ENCODE peak calls at places on chromosome 20, in nine cellular contexts. One of them, this sample, is unnamed.

GRCh38 chr20:2838170-2838797 is 2.2 kb downstream of the PCED1A start:
- DNase-seq in iris pigment epithelial cell: no peak
- DNase-seq in fibroblast of the aortic adventitia: no peak
- DNase-seq in nephron progenitor cell: no peak
- DNase-seq in activated CD8-positive, alpha-beta memory T cell treated with anti-CD3 and anti-CD28 coated beads, Interleukin-2, amount 10 ng/mL, durations not matched to agents 7 days and 5 days: no peak
- DNase-seq in GDM1: no peak
- DNase-seq in stimulated activated CD8-positive, alpha-beta memory T cell treated with anti-CD3 and anti-CD28 coated beads, Interleukin-7, amount 100 ng/mL, for 1 hour: no peak
- DNase-seq in H54: no peak
- DNase-seq in effector CD4-positive, alpha-beta T cell: no peak
- DNase-seq in this sample: no peak

GRCh38 chr20:1754749-1755148 is 97.2 kb upstream of the SIRPG start:
- DNase-seq in iris pigment epithelial cell: no peak
- DNase-seq in fibroblast of the aortic adventitia: no peak
- DNase-seq in nephron progenitor cell: no peak
- DNase-seq in activated CD8-positive, alpha-beta memory T cell treated with anti-CD3 and anti-CD28 coated beads, Interleukin-2, amount 10 ng/mL, durations not matched to agents 7 days and 5 days: no peak
- DNase-seq in GDM1: no peak
- DNase-seq in stimulated activated CD8-positive, alpha-beta memory T cell treated with anti-CD3 and anti-CD28 coated beads, Interleukin-7, amount 100 ng/mL, for 1 hour: no peak
- DNase-seq in H54: no peak
- DNase-seq in effector CD4-positive, alpha-beta T cell: no peak
- DNase-seq in this sample: no peak

GRCh38 chr20:36275011-36275410 is 31.1 kb upstream of the DLGAP4 start:
- DNase-seq in iris pigment epithelial cell: no peak
- DNase-seq in fibroblast of the aortic adventitia: no peak
- DNase-seq in nephron progenitor cell: no peak
- DNase-seq in activated CD8-positive, alpha-beta memory T cell treated with anti-CD3 and anti-CD28 coated beads, Interleukin-2, amount 10 ng/mL, durations not matched to agents 7 days and 5 days: no peak
- DNase-seq in GDM1: no peak
- DNase-seq in stimulated activated CD8-positive, alpha-beta memory T cell treated with anti-CD3 and anti-CD28 coated beads, Interleukin-7, amount 100 ng/mL, for 1 hour: no peak
- DNase-seq in H54: no peak
- DNase-seq in effector CD4-positive, alpha-beta T cell: no peak
- DNase-seq in this sample: no peak

GRCh38 chr20:18004389-18005031 is 35.7 kb downstream of the MGME1 start:
- DNase-seq in iris pigment epithelial cell: peak
- DNase-seq in fibroblast of the aortic adventitia: peak
- DNase-seq in nephron progenitor cell: no peak
- DNase-seq in activated CD8-positive, alpha-beta memory T cell treated with anti-CD3 and anti-CD28 coated beads, Interleukin-2, amount 10 ng/mL, durations not matched to agents 7 days and 5 days: no peak
- DNase-seq in GDM1: no peak
- DNase-seq in stimulated activated CD8-positive, alpha-beta memory T cell treated with anti-CD3 and anti-CD28 coated beads, Interleukin-7, amount 100 ng/mL, for 1 hour: no peak
- DNase-seq in H54: no peak
- DNase-seq in effector CD4-positive, alpha-beta T cell: no peak
- DNase-seq in this sample: no peak

GRCh38 chr20:11217322-11217989 is 543.7 kb upstream of the JAG1 start:
- DNase-seq in iris pigment epithelial cell: peak
- DNase-seq in fibroblast of the aortic adventitia: peak
- DNase-seq in nephron progenitor cell: no peak
- DNase-seq in activated CD8-positive, alpha-beta memory T cell treated with anti-CD3 and anti-CD28 coated beads, Interleukin-2, amount 10 ng/mL, durations not matched to agents 7 days and 5 days: no peak
- DNase-seq in GDM1: peak
- DNase-seq in stimulated activated CD8-positive, alpha-beta memory T cell treated with anti-CD3 and anti-CD28 coated beads, Interleukin-7, amount 100 ng/mL, for 1 hour: no peak
- DNase-seq in H54: no peak
- DNase-seq in effector CD4-positive, alpha-beta T cell: no peak
- DNase-seq in this sample: peak

GRCh38 chr20:24651171-24651972 is 181.9 kb downstream of the SYNDIG1 start:
- DNase-seq in iris pigment epithelial cell: peak
- DNase-seq in fibroblast of the aortic adventitia: peak
- DNase-seq in nephron progenitor cell: no peak
- DNase-seq in activated CD8-positive, alpha-beta memory T cell treated with anti-CD3 and anti-CD28 coated beads, Interleukin-2, amount 10 ng/mL, durations not matched to agents 7 days and 5 days: no peak
- DNase-seq in GDM1: no peak
- DNase-seq in stimulated activated CD8-positive, alpha-beta memory T cell treated with anti-CD3 and anti-CD28 coated beads, Interleukin-7, amount 100 ng/mL, for 1 hour: no peak
- DNase-seq in H54: peak
- DNase-seq in effector CD4-positive, alpha-beta T cell: no peak
- DNase-seq in this sample: peak

GRCh38 chr20:5480824-5481600 is 164.3 kb upstream of the PROKR2 start:
- DNase-seq in iris pigment epithelial cell: peak
- DNase-seq in fibroblast of the aortic adventitia: no peak
- DNase-seq in nephron progenitor cell: no peak
- DNase-seq in activated CD8-positive, alpha-beta memory T cell treated with anti-CD3 and anti-CD28 coated beads, Interleukin-2, amount 10 ng/mL, durations not matched to agents 7 days and 5 days: no peak
- DNase-seq in GDM1: no peak
- DNase-seq in stimulated activated CD8-positive, alpha-beta memory T cell treated with anti-CD3 and anti-CD28 coated beads, Interleukin-7, amount 100 ng/mL, for 1 hour: no peak
- DNase-seq in H54: no peak
- DNase-seq in effector CD4-positive, alpha-beta T cell: no peak
- DNase-seq in this sample: no peak

GRCh38 chr20:46784450-46785127 is 75.1 kb downstream of the SLC2A10 start:
- DNase-seq in iris pigment epithelial cell: peak
- DNase-seq in fibroblast of the aortic adventitia: peak
- DNase-seq in nephron progenitor cell: no peak
- DNase-seq in activated CD8-positive, alpha-beta memory T cell treated with anti-CD3 and anti-CD28 coated beads, Interleukin-2, amount 10 ng/mL, durations not matched to agents 7 days and 5 days: no peak
- DNase-seq in GDM1: no peak
- DNase-seq in stimulated activated CD8-positive, alpha-beta memory T cell treated with anti-CD3 and anti-CD28 coated beads, Interleukin-7, amount 100 ng/mL, for 1 hour: no peak
- DNase-seq in H54: peak
- DNase-seq in effector CD4-positive, alpha-beta T cell: no peak
- DNase-seq in this sample: peak

GRCh38 chr20:25289886-25290597 is 42.2 kb downstream of the PYGB start:
- DNase-seq in iris pigment epithelial cell: no peak
- DNase-seq in fibroblast of the aortic adventitia: no peak
- DNase-seq in nephron progenitor cell: no peak
- DNase-seq in activated CD8-positive, alpha-beta memory T cell treated with anti-CD3 and anti-CD28 coated beads, Interleukin-2, amount 10 ng/mL, durations not matched to agents 7 days and 5 days: no peak
- DNase-seq in GDM1: no peak
- DNase-seq in stimulated activated CD8-positive, alpha-beta memory T cell treated with anti-CD3 and anti-CD28 coated beads, Interleukin-7, amount 100 ng/mL, for 1 hour: no peak
- DNase-seq in H54: no peak
- DNase-seq in effector CD4-positive, alpha-beta T cell: no peak
- DNase-seq in this sample: no peak

GRCh38 chr20:32792316-32792715 is 27.4 kb upstream of the MAPRE1 start:
- DNase-seq in iris pigment epithelial cell: peak
- DNase-seq in fibroblast of the aortic adventitia: no peak
- DNase-seq in nephron progenitor cell: peak
- DNase-seq in activated CD8-positive, alpha-beta memory T cell treated with anti-CD3 and anti-CD28 coated beads, Interleukin-2, amount 10 ng/mL, durations not matched to agents 7 days and 5 days: no peak
- DNase-seq in GDM1: no peak
- DNase-seq in stimulated activated CD8-positive, alpha-beta memory T cell treated with anti-CD3 and anti-CD28 coated beads, Interleukin-7, amount 100 ng/mL, for 1 hour: no peak
- DNase-seq in H54: no peak
- DNase-seq in effector CD4-positive, alpha-beta T cell: peak
- DNase-seq in this sample: peak

GRCh38 chr20:8523684-8524083 is 391.6 kb downstream of the PLCB1 start:
- DNase-seq in iris pigment epithelial cell: peak
- DNase-seq in fibroblast of the aortic adventitia: no peak
- DNase-seq in nephron progenitor cell: no peak
- DNase-seq in activated CD8-positive, alpha-beta memory T cell treated with anti-CD3 and anti-CD28 coated beads, Interleukin-2, amount 10 ng/mL, durations not matched to agents 7 days and 5 days: no peak
- DNase-seq in GDM1: no peak
- DNase-seq in stimulated activated CD8-positive, alpha-beta memory T cell treated with anti-CD3 and anti-CD28 coated beads, Interleukin-7, amount 100 ng/mL, for 1 hour: no peak
- DNase-seq in H54: no peak
- DNase-seq in effector CD4-positive, alpha-beta T cell: no peak
- DNase-seq in this sample: peak

GRCh38 chr20:40868568-40869223 is 159.9 kb upstream of the TOP1 start:
- DNase-seq in iris pigment epithelial cell: peak
- DNase-seq in fibroblast of the aortic adventitia: peak
- DNase-seq in nephron progenitor cell: no peak
- DNase-seq in activated CD8-positive, alpha-beta memory T cell treated with anti-CD3 and anti-CD28 coated beads, Interleukin-2, amount 10 ng/mL, durations not matched to agents 7 days and 5 days: no peak
- DNase-seq in GDM1: no peak
- DNase-seq in stimulated activated CD8-positive, alpha-beta memory T cell treated with anti-CD3 and anti-CD28 coated beads, Interleukin-7, amount 100 ng/mL, for 1 hour: no peak
- DNase-seq in H54: no peak
- DNase-seq in effector CD4-positive, alpha-beta T cell: no peak
- DNase-seq in this sample: peak

GRCh38 chr20:41138527-41139226 is 1.3 kb downstream of the PLCG1 start:
- DNase-seq in iris pigment epithelial cell: peak
- DNase-seq in fibroblast of the aortic adventitia: peak
- DNase-seq in nephron progenitor cell: peak
- DNase-seq in activated CD8-positive, alpha-beta memory T cell treated with anti-CD3 and anti-CD28 coated beads, Interleukin-2, amount 10 ng/mL, durations not matched to agents 7 days and 5 days: peak
- DNase-seq in GDM1: no peak
- DNase-seq in stimulated activated CD8-positive, alpha-beta memory T cell treated with anti-CD3 and anti-CD28 coated beads, Interleukin-7, amount 100 ng/mL, for 1 hour: no peak
- DNase-seq in H54: no peak
- DNase-seq in effector CD4-positive, alpha-beta T cell: peak
- DNase-seq in this sample: peak

GRCh38 chr20:2948968-2949367 is 75.7 kb downstream of the PTPRA start:
- DNase-seq in iris pigment epithelial cell: no peak
- DNase-seq in fibroblast of the aortic adventitia: no peak
- DNase-seq in nephron progenitor cell: no peak
- DNase-seq in activated CD8-positive, alpha-beta memory T cell treated with anti-CD3 and anti-CD28 coated beads, Interleukin-2, amount 10 ng/mL, durations not matched to agents 7 days and 5 days: no peak
- DNase-seq in GDM1: no peak
- DNase-seq in stimulated activated CD8-positive, alpha-beta memory T cell treated with anti-CD3 and anti-CD28 coated beads, Interleukin-7, amount 100 ng/mL, for 1 hour: no peak
- DNase-seq in H54: no peak
- DNase-seq in effector CD4-positive, alpha-beta T cell: no peak
- DNase-seq in this sample: no peak

GRCh38 chr20:15916623-15917022 is 656.6 kb downstream of the KIF16B start:
- DNase-seq in iris pigment epithelial cell: no peak
- DNase-seq in fibroblast of the aortic adventitia: no peak
- DNase-seq in nephron progenitor cell: no peak
- DNase-seq in activated CD8-positive, alpha-beta memory T cell treated with anti-CD3 and anti-CD28 coated beads, Interleukin-2, amount 10 ng/mL, durations not matched to agents 7 days and 5 days: no peak
- DNase-seq in GDM1: no peak
- DNase-seq in stimulated activated CD8-positive, alpha-beta memory T cell treated with anti-CD3 and anti-CD28 coated beads, Interleukin-7, amount 100 ng/mL, for 1 hour: no peak
- DNase-seq in H54: no peak
- DNase-seq in effector CD4-positive, alpha-beta T cell: no peak
- DNase-seq in this sample: no peak

GRCh38 chr20:12072221-12072944 is 154.7 kb downstream of the BTBD3 start:
- DNase-seq in iris pigment epithelial cell: peak
- DNase-seq in fibroblast of the aortic adventitia: no peak
- DNase-seq in nephron progenitor cell: no peak
- DNase-seq in activated CD8-positive, alpha-beta memory T cell treated with anti-CD3 and anti-CD28 coated beads, Interleukin-2, amount 10 ng/mL, durations not matched to agents 7 days and 5 days: no peak
- DNase-seq in GDM1: no peak
- DNase-seq in stimulated activated CD8-positive, alpha-beta memory T cell treated with anti-CD3 and anti-CD28 coated beads, Interleukin-7, amount 100 ng/mL, for 1 hour: no peak
- DNase-seq in H54: no peak
- DNase-seq in effector CD4-positive, alpha-beta T cell: no peak
- DNase-seq in this sample: no peak

GRCh38 chr20:59515013-59515905 is 89.1 kb upstream of the PHACTR3 start:
- DNase-seq in iris pigment epithelial cell: peak
- DNase-seq in fibroblast of the aortic adventitia: peak
- DNase-seq in nephron progenitor cell: peak
- DNase-seq in activated CD8-positive, alpha-beta memory T cell treated with anti-CD3 and anti-CD28 coated beads, Interleukin-2, amount 10 ng/mL, durations not matched to agents 7 days and 5 days: no peak
- DNase-seq in GDM1: no peak
- DNase-seq in stimulated activated CD8-positive, alpha-beta memory T cell treated with anti-CD3 and anti-CD28 coated beads, Interleukin-7, amount 100 ng/mL, for 1 hour: no peak
- DNase-seq in H54: peak
- DNase-seq in effector CD4-positive, alpha-beta T cell: no peak
- DNase-seq in this sample: peak

GRCh38 chr20:44089987-44090674 is 96.9 kb downstream of the JPH2 start:
- DNase-seq in iris pigment epithelial cell: peak
- DNase-seq in fibroblast of the aortic adventitia: peak
- DNase-seq in nephron progenitor cell: no peak
- DNase-seq in activated CD8-positive, alpha-beta memory T cell treated with anti-CD3 and anti-CD28 coated beads, Interleukin-2, amount 10 ng/mL, durations not matched to agents 7 days and 5 days: no peak
- DNase-seq in GDM1: no peak
- DNase-seq in stimulated activated CD8-positive, alpha-beta memory T cell treated with anti-CD3 and anti-CD28 coated beads, Interleukin-7, amount 100 ng/mL, for 1 hour: no peak
- DNase-seq in H54: no peak
- DNase-seq in effector CD4-positive, alpha-beta T cell: no peak
- DNase-seq in this sample: peak

GRCh38 chr20:47062226-47062880 is 167.7 kb downstream of the EYA2 start:
- DNase-seq in iris pigment epithelial cell: peak
- DNase-seq in fibroblast of the aortic adventitia: no peak
- DNase-seq in nephron progenitor cell: no peak
- DNase-seq in activated CD8-positive, alpha-beta memory T cell treated with anti-CD3 and anti-CD28 coated beads, Interleukin-2, amount 10 ng/mL, durations not matched to agents 7 days and 5 days: no peak
- DNase-seq in GDM1: no peak
- DNase-seq in stimulated activated CD8-positive, alpha-beta memory T cell treated with anti-CD3 and anti-CD28 coated beads, Interleukin-7, amount 100 ng/mL, for 1 hour: no peak
- DNase-seq in H54: no peak
- DNase-seq in effector CD4-positive, alpha-beta T cell: no peak
- DNase-seq in this sample: no peak

GRCh38 chr20:46135856-46136633 is 17.9 kb downstream of the CD40 start:
- DNase-seq in iris pigment epithelial cell: no peak
- DNase-seq in fibroblast of the aortic adventitia: no peak
- DNase-seq in nephron progenitor cell: no peak
- DNase-seq in activated CD8-positive, alpha-beta memory T cell treated with anti-CD3 and anti-CD28 coated beads, Interleukin-2, amount 10 ng/mL, durations not matched to agents 7 days and 5 days: no peak
- DNase-seq in GDM1: no peak
- DNase-seq in stimulated activated CD8-positive, alpha-beta memory T cell treated with anti-CD3 and anti-CD28 coated beads, Interleukin-7, amount 100 ng/mL, for 1 hour: no peak
- DNase-seq in H54: no peak
- DNase-seq in effector CD4-positive, alpha-beta T cell: no peak
- DNase-seq in this sample: no peak

GRCh38 chr20:63095718-63096654 is 89.2 kb upstream of the BHLHE23 start:
- DNase-seq in iris pigment epithelial cell: no peak
- DNase-seq in fibroblast of the aortic adventitia: no peak
- DNase-seq in nephron progenitor cell: peak
- DNase-seq in activated CD8-positive, alpha-beta memory T cell treated with anti-CD3 and anti-CD28 coated beads, Interleukin-2, amount 10 ng/mL, durations not matched to agents 7 days and 5 days: no peak
- DNase-seq in GDM1: no peak
- DNase-seq in stimulated activated CD8-positive, alpha-beta memory T cell treated with anti-CD3 and anti-CD28 coated beads, Interleukin-7, amount 100 ng/mL, for 1 hour: no peak
- DNase-seq in H54: no peak
- DNase-seq in effector CD4-positive, alpha-beta T cell: no peak
- DNase-seq in this sample: no peak

GRCh38 chr20:51354769-51355319 is 187.7 kb downstream of the NFATC2 start:
- DNase-seq in iris pigment epithelial cell: peak
- DNase-seq in fibroblast of the aortic adventitia: no peak
- DNase-seq in nephron progenitor cell: no peak
- DNase-seq in activated CD8-positive, alpha-beta memory T cell treated with anti-CD3 and anti-CD28 coated beads, Interleukin-2, amount 10 ng/mL, durations not matched to agents 7 days and 5 days: peak
- DNase-seq in GDM1: no peak
- DNase-seq in stimulated activated CD8-positive, alpha-beta memory T cell treated with anti-CD3 and anti-CD28 coated beads, Interleukin-7, amount 100 ng/mL, for 1 hour: no peak
- DNase-seq in H54: peak
- DNase-seq in effector CD4-positive, alpha-beta T cell: no peak
- DNase-seq in this sample: peak

GRCh38 chr20:61404311-61404710 is 152.2 kb downstream of the CDH4 start:
- DNase-seq in iris pigment epithelial cell: no peak
- DNase-seq in fibroblast of the aortic adventitia: no peak
- DNase-seq in nephron progenitor cell: no peak
- DNase-seq in activated CD8-positive, alpha-beta memory T cell treated with anti-CD3 and anti-CD28 coated beads, Interleukin-2, amount 10 ng/mL, durations not matched to agents 7 days and 5 days: no peak
- DNase-seq in GDM1: no peak
- DNase-seq in stimulated activated CD8-positive, alpha-beta memory T cell treated with anti-CD3 and anti-CD28 coated beads, Interleukin-7, amount 100 ng/mL, for 1 hour: no peak
- DNase-seq in H54: no peak
- DNase-seq in effector CD4-positive, alpha-beta T cell: no peak
- DNase-seq in this sample: no peak

GRCh38 chr20:58472273-58473018 is 42.8 kb downstream of the APCDD1L start:
- DNase-seq in iris pigment epithelial cell: no peak
- DNase-seq in fibroblast of the aortic adventitia: no peak
- DNase-seq in nephron progenitor cell: no peak
- DNase-seq in activated CD8-positive, alpha-beta memory T cell treated with anti-CD3 and anti-CD28 coated beads, Interleukin-2, amount 10 ng/mL, durations not matched to agents 7 days and 5 days: no peak
- DNase-seq in GDM1: no peak
- DNase-seq in stimulated activated CD8-positive, alpha-beta memory T cell treated with anti-CD3 and anti-CD28 coated beads, Interleukin-7, amount 100 ng/mL, for 1 hour: no peak
- DNase-seq in H54: no peak
- DNase-seq in effector CD4-positive, alpha-beta T cell: no peak
- DNase-seq in this sample: no peak

GRCh38 chr20:49724637-49725606 is 11.2 kb upstream of the B4GALT5 start:
- DNase-seq in iris pigment epithelial cell: peak
- DNase-seq in fibroblast of the aortic adventitia: peak
- DNase-seq in nephron progenitor cell: peak
- DNase-seq in activated CD8-positive, alpha-beta memory T cell treated with anti-CD3 and anti-CD28 coated beads, Interleukin-2, amount 10 ng/mL, durations not matched to agents 7 days and 5 days: no peak
- DNase-seq in GDM1: peak
- DNase-seq in stimulated activated CD8-positive, alpha-beta memory T cell treated with anti-CD3 and anti-CD28 coated beads, Interleukin-7, amount 100 ng/mL, for 1 hour: no peak
- DNase-seq in H54: no peak
- DNase-seq in effector CD4-positive, alpha-beta T cell: no peak
- DNase-seq in this sample: peak

GRCh38 chr20:56897318-56897962 is 268.3 kb downstream of the TFAP2C start:
- DNase-seq in iris pigment epithelial cell: no peak
- DNase-seq in fibroblast of the aortic adventitia: no peak
- DNase-seq in nephron progenitor cell: no peak
- DNase-seq in activated CD8-positive, alpha-beta memory T cell treated with anti-CD3 and anti-CD28 coated beads, Interleukin-2, amount 10 ng/mL, durations not matched to agents 7 days and 5 days: no peak
- DNase-seq in GDM1: no peak
- DNase-seq in stimulated activated CD8-positive, alpha-beta memory T cell treated with anti-CD3 and anti-CD28 coated beads, Interleukin-7, amount 100 ng/mL, for 1 hour: no peak
- DNase-seq in H54: no peak
- DNase-seq in effector CD4-positive, alpha-beta T cell: no peak
- DNase-seq in this sample: no peak

GRCh38 chr20:53492212-53492611 is 101.4 kb downstream of the ZNF217 start:
- DNase-seq in iris pigment epithelial cell: peak
- DNase-seq in fibroblast of the aortic adventitia: no peak
- DNase-seq in nephron progenitor cell: no peak
- DNase-seq in activated CD8-positive, alpha-beta memory T cell treated with anti-CD3 and anti-CD28 coated beads, Interleukin-2, amount 10 ng/mL, durations not matched to agents 7 days and 5 days: no peak
- DNase-seq in GDM1: no peak
- DNase-seq in stimulated activated CD8-positive, alpha-beta memory T cell treated with anti-CD3 and anti-CD28 coated beads, Interleukin-7, amount 100 ng/mL, for 1 hour: no peak
- DNase-seq in H54: no peak
- DNase-seq in effector CD4-positive, alpha-beta T cell: no peak
- DNase-seq in this sample: peak

GRCh38 chr20:57469418-57470211 is 55.3 kb downstream of the CTCFL start:
- DNase-seq in iris pigment epithelial cell: no peak
- DNase-seq in fibroblast of the aortic adventitia: no peak
- DNase-seq in nephron progenitor cell: peak
- DNase-seq in activated CD8-positive, alpha-beta memory T cell treated with anti-CD3 and anti-CD28 coated beads, Interleukin-2, amount 10 ng/mL, durations not matched to agents 7 days and 5 days: no peak
- DNase-seq in GDM1: no peak
- DNase-seq in stimulated activated CD8-positive, alpha-beta memory T cell treated with anti-CD3 and anti-CD28 coated beads, Interleukin-7, amount 100 ng/mL, for 1 hour: no peak
- DNase-seq in H54: no peak
- DNase-seq in effector CD4-positive, alpha-beta T cell: no peak
- DNase-seq in this sample: no peak

GRCh38 chr20:1185781-1186334 is 1.1 kb upstream of the TMEM74B start:
- DNase-seq in iris pigment epithelial cell: peak
- DNase-seq in fibroblast of the aortic adventitia: peak
- DNase-seq in nephron progenitor cell: peak
- DNase-seq in activated CD8-positive, alpha-beta memory T cell treated with anti-CD3 and anti-CD28 coated beads, Interleukin-2, amount 10 ng/mL, durations not matched to agents 7 days and 5 days: peak
- DNase-seq in GDM1: peak
- DNase-seq in stimulated activated CD8-positive, alpha-beta memory T cell treated with anti-CD3 and anti-CD28 coated beads, Interleukin-7, amount 100 ng/mL, for 1 hour: no peak
- DNase-seq in H54: peak
- DNase-seq in effector CD4-positive, alpha-beta T cell: peak
- DNase-seq in this sample: peak

GRCh38 chr20:2978519-2978918 is 64.9 kb upstream of the GNRH2 start:
- DNase-seq in iris pigment epithelial cell: no peak
- DNase-seq in fibroblast of the aortic adventitia: no peak
- DNase-seq in nephron progenitor cell: no peak
- DNase-seq in activated CD8-positive, alpha-beta memory T cell treated with anti-CD3 and anti-CD28 coated beads, Interleukin-2, amount 10 ng/mL, durations not matched to agents 7 days and 5 days: no peak
- DNase-seq in GDM1: no peak
- DNase-seq in stimulated activated CD8-positive, alpha-beta memory T cell treated with anti-CD3 and anti-CD28 coated beads, Interleukin-7, amount 100 ng/mL, for 1 hour: no peak
- DNase-seq in H54: no peak
- DNase-seq in effector CD4-positive, alpha-beta T cell: no peak
- DNase-seq in this sample: no peak

GRCh38 chr20:4136078-4136966 is 121.0 kb upstream of the RNF24 start:
- DNase-seq in iris pigment epithelial cell: peak
- DNase-seq in fibroblast of the aortic adventitia: no peak
- DNase-seq in nephron progenitor cell: no peak
- DNase-seq in activated CD8-positive, alpha-beta memory T cell treated with anti-CD3 and anti-CD28 coated beads, Interleukin-2, amount 10 ng/mL, durations not matched to agents 7 days and 5 days: no peak
- DNase-seq in GDM1: no peak
- DNase-seq in stimulated activated CD8-positive, alpha-beta memory T cell treated with anti-CD3 and anti-CD28 coated beads, Interleukin-7, amount 100 ng/mL, for 1 hour: no peak
- DNase-seq in H54: no peak
- DNase-seq in effector CD4-positive, alpha-beta T cell: no peak
- DNase-seq in this sample: peak

This sample was measured in cardiac fibroblast.